ENCODE peak calls at places on chromosomes 4 and X, in nine cellular contexts. C, Q, J, Y, M, F, U, P and H are unnamed samples.

GRCh38 chr4:77349796-77350195 is 192.8 kb downstream of the CCNG2 start:
- DNase-seq in C (no peak), Q (no peak), J (peak), Y (no peak), M (no peak), F (no peak), U (no peak), P (no peak), H (no peak)

GRCh38 chrX:70453024-70453618 is 8.5 kb downstream of the DLG3 start:
- DNase-seq in C (no peak), Q (no peak), J (no peak), Y (no peak), M (no peak), F (no peak), U (no peak), P (no peak), H (no peak)

GRCh38 chrX:30971761-30972603 is 82.9 kb upstream of the TAB3 start:
- DNase-seq in C (no peak), Q (no peak), J (peak), Y (no peak), M (peak), F (peak), U (peak), P (no peak), H (peak)

GRCh38 chr4:172892300-172892699 is 276.3 kb upstream of the GALNT7 start:
- DNase-seq in C (no peak), Q (no peak), J (no peak), Y (no peak), M (no peak), F (peak), U (no peak), P (no peak), H (no peak)

GRCh38 chrX:71622347-71623104 is 4.2 kb upstream of the CXCR3 start:
- DNase-seq in C (peak), Q (peak), J (peak), Y (peak), M (peak), F (peak), U (peak), P (no peak), H (peak)

GRCh38 chrX:154023276-154024000 is 3.7 kb upstream of the IRAK1 start:
- DNase-seq in C (no peak), Q (no peak), J (no peak), Y (no peak), M (no peak), F (no peak), U (no peak), P (no peak), H (peak)

GRCh38 chr4:39044947-39045734 is 12.9 kb upstream of the TMEM156 start:
- DNase-seq in C (peak), Q (no peak), J (no peak), Y (no peak), M (peak), F (peak), U (peak), P (peak), H (no peak)

GRCh38 chrX:110210417-110211139 is 107.3 kb downstream of the AMMECR1 start:
- DNase-seq in C (no peak), Q (no peak), J (peak), Y (peak), M (no peak), F (peak), U (no peak), P (no peak), H (no peak)

GRCh38 chr4:55921093-55921492 is 27.7 kb upstream of the CEP135 start:
- DNase-seq in C (no peak), Q (no peak), J (peak), Y (no peak), M (no peak), F (peak), U (no peak), P (no peak), H (no peak)

GRCh38 chr4:9979101-9979815 is 42.0 kb downstream of the SLC2A9 start:
- DNase-seq in C (no peak), Q (no peak), J (no peak), Y (no peak), M (no peak), F (no peak), U (no peak), P (no peak), H (peak)

GRCh38 chrX:154436597-154437397 is at the start of gene GDI1:
- DNase-seq in C (peak), Q (no peak), J (no peak), Y (no peak), M (peak), F (peak), U (peak), P (peak), H (peak)

GRCh38 chr4:88592600-88593448 is 544 bp downstream of the HERC3 start:
- DNase-seq in C (peak), Q (peak), J (peak), Y (no peak), M (peak), F (peak), U (peak), P (peak), H (peak)